ENCODE peak calls at places on chromosomes 3 and 15, in six cellular contexts. G is stomach, W is upper lobe of left lung, L is adrenal gland, I is A549, U is uterus. V is an unnamed sample.

GRCh38 chr3:3573341-3573740 is 225.9 kb upstream of the LRRN1 start:
- DNase-seq in L (no peak), G (no peak), I (no peak), U (no peak), W (no peak), V (no peak)

GRCh38 chr3:129938140-129938930 is 36.2 kb upstream of the TRH start:
- DNase-seq in L (no peak), I (no peak), U (no peak), W (no peak), G (no peak), V (no peak)

GRCh38 chr3:42080452-42080872 is 10.7 kb upstream of the TRAK1 start:
- DNase-seq in G (peak), I (peak), W (peak), L (peak), U (no peak), V (no peak)

GRCh38 chr15:58410353-58410752 is 21.4 kb upstream of the LIPC start:
- DNase-seq in I (no peak), U (no peak), L (no peak), G (no peak), W (no peak), V (no peak)

GRCh38 chr3:146640955-146641867 is 36.1 kb upstream of the PLSCR5 start:
- DNase-seq in G (no peak), U (no peak), I (peak), W (no peak), L (no peak), V (no peak)

GRCh38 chr3:48919215-48920138 is 835 bp downstream of the ARIH2 start:
- DNase-seq in I (peak), G (peak), L (peak), W (peak), U (no peak), V (no peak)

GRCh38 chr3:58529516-58530353 is 7.3 kb downstream of the ACOX2 start:
- DNase-seq in U (no peak), L (no peak), I (no peak), G (no peak), W (no peak), V (no peak)

GRCh38 chr3:14806641-14807263 is 12.0 kb upstream of the FGD5 start:
- DNase-seq in I (no peak), W (peak), G (no peak), L (no peak), U (no peak), V (no peak)

GRCh38 chr3:107235193-107235922 is 141.9 kb upstream of the CCDC54 start:
- DNase-seq in I (no peak), L (no peak), W (no peak), G (no peak), U (no peak), V (no peak)

GRCh38 chr3:195909294-195909644 is 918 bp upstream of the TNK2 start:
- DNase-seq in U (no peak), I (peak), L (no peak), W (no peak), G (no peak), V (no peak)

GRCh38 chr3:101827211-101828174 is 21.8 kb upstream of the NFKBIZ start:
- DNase-seq in L (peak), G (peak), I (no peak), U (peak), W (peak), V (peak)

GRCh38 chr3:161253711-161254110 is 32.6 kb downstream of the NMD3 start:
- DNase-seq in I (no peak), W (no peak), U (no peak), G (no peak), L (no peak), V (no peak)

GRCh38 chr15:78355185-78355584 is 15.0 kb downstream of the CRABP1 start:
- DNase-seq in L (no peak), I (no peak), G (no peak), W (no peak), U (no peak), V (no peak)

GRCh38 chr3:16528581-16528993 is 15.1 kb upstream of the RFTN1 start:
- DNase-seq in W (no peak), U (no peak), G (no peak), L (no peak), I (no peak), V (no peak)

GRCh38 chr3:47469616-47470015 is 6.1 kb downstream of the SCAP start:
- DNase-seq in W (no peak), I (no peak), G (no peak), U (no peak), L (peak), V (no peak)

GRCh38 chr15:68833734-68834334 is 13.1 kb upstream of the ANP32A start:
- DNase-seq in L (no peak), G (no peak), I (no peak), U (no peak), W (no peak), V (no peak)

GRCh38 chr15:45186771-45187577 is 792 bp downstream of the SHF start:
- DNase-seq in U (no peak), I (no peak), L (no peak), W (no peak), G (no peak), V (no peak)

GRCh38 chr15:59632714-59633113 is 21.1 kb downstream of the GCNT3 start:
- DNase-seq in I (peak), G (no peak), W (no peak), L (no peak), U (no peak), V (no peak)

GRCh38 chr15:86854186-86854585 is 774.5 kb downstream of the AGBL1 start:
- DNase-seq in W (no peak), G (no peak), L (no peak), U (no peak), I (no peak), V (no peak)

GRCh38 chr15:66997212-66997611 is 68.2 kb upstream of the SMAD3 start:
- DNase-seq in L (no peak), I (no peak), W (no peak), G (no peak), U (no peak), V (no peak)

GRCh38 chr15:29969587-29970401 is 113.0 kb upstream of the GOLGA8J start:
- DNase-seq in G (no peak), L (no peak), W (no peak), I (no peak), U (no peak), V (no peak)

GRCh38 chr15:29972051-29972450 is 110.7 kb upstream of the GOLGA8J start:
- DNase-seq in W (no peak), L (no peak), U (no peak), G (no peak), I (no peak), V (no peak)

GRCh38 chr15:29962404-29962803 is 120.4 kb upstream of the GOLGA8J start:
- DNase-seq in W (no peak), I (no peak), G (no peak), U (no peak), L (no peak), V (no peak)

GRCh38 chr15:29970402-29970695 is 112.4 kb upstream of the GOLGA8J start:
- DNase-seq in W (no peak), I (peak), G (no peak), L (no peak), U (no peak), V (no peak)

DNA sequence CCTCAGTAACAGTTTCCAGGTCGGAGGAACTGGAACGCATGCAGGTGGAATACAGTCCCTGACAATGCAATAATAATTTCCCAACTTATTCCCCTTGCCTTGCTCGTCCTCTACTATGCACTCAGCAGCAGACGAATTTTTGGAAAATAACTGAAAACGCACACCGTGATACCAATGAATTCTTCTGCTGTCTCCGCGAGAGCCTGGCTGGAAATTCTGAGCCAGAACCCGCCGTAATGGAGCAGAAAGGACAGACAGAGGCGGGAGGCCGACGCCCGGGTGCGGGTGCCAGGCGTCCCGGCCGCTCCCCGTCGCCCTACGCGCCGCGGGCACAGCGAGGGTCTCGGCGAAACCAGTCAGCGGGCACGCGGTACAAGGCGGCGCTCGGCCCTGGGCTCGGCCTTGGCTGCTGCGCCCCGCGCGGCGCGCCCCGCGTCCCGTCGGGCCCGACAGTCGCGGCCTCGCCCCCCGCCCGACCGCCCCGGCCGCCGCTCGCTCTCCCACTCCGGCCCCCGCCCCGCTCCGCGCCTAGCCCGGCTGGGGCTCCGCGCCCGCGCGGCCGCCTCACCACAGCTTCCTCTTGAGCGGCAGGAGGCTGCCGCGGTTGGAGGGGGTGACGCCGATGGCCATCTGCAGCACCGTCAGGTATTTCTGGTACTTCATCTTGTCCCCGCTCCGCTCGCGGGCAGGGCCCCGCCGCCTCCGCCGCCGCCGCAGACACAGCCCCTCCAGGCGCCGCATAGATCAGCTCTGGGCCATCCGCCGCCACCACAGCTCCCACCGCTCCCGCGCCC is 114.5 kb upstream of the GOLGA8J start:
- DNase-seq in I (peak), U (no peak), L (no peak), W (no peak), G (no peak), V (no peak)
- H3K4me3 ChIP-seq in I (peak), U (peak), L (no peak), W (peak), G (peak), V (peak)

DNA sequence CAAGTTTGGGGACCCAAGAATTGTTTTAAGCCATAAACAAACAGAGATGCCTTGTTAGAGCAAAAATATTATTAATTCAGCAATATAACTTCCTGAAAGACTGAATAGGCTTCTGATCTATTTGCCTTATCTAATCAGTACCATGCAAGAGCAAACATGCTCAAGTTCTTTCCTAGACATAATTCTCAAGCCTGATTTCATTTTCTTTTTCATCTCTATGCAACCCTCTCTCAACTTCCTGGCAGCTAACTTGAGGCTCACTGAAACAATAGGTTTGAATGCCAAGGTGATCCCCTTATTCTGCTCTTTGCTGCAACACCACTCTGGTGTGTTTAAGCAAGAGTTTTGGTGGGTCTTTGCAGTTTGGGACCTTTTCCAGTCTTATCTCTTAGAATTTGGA is 230.9 kb upstream of the CD96 start:
- DNase-seq in U (no peak), L (no peak), I (no peak), G (no peak), W (no peak), V (no peak)
- H3K27ac ChIP-seq in U (no peak), L (no peak), I (no peak), G (peak), W (no peak), V (no peak)

GRCh38 chr15:35911052-35911780 is 365.3 kb upstream of the DPH6 start:
- DNase-seq in I (no peak), U (no peak), W (no peak), L (no peak), G (peak), V (no peak)
- TF ChIP-seq POLR2A in I (no peak), U (no peak), W (no peak), L (no peak), G (no peak), V (no peak)

GRCh38 chr3:189239616-189240015 is 67.8 kb downstream of the TPRG1 start:
- DNase-seq in G (no peak), W (no peak), I (no peak), U (no peak), L (no peak), V (no peak)
- H3K4me3 ChIP-seq in G (no peak), W (no peak), I (no peak), U (no peak), L (no peak), V (no peak)

GRCh38 chr3:194205675-194206133 is 69.8 kb downstream of the HES1 start:
- DNase-seq in L (no peak), U (no peak), G (no peak), W (peak), I (no peak), V (no peak)
- H3K27ac ChIP-seq in L (peak), U (no peak), G (no peak), W (peak), I (no peak), V (peak)

GRCh38 chr15:43879386-43880355 is 52.9 kb downstream of the WDR76 start:
- DNase-seq in W (no peak), G (no peak), U (no peak), I (no peak), L (no peak), V (no peak)
- TF ChIP-seq POLR2A in W (no peak), G (no peak), U (no peak), I (no peak), L (no peak), V (no peak)

DNA sequence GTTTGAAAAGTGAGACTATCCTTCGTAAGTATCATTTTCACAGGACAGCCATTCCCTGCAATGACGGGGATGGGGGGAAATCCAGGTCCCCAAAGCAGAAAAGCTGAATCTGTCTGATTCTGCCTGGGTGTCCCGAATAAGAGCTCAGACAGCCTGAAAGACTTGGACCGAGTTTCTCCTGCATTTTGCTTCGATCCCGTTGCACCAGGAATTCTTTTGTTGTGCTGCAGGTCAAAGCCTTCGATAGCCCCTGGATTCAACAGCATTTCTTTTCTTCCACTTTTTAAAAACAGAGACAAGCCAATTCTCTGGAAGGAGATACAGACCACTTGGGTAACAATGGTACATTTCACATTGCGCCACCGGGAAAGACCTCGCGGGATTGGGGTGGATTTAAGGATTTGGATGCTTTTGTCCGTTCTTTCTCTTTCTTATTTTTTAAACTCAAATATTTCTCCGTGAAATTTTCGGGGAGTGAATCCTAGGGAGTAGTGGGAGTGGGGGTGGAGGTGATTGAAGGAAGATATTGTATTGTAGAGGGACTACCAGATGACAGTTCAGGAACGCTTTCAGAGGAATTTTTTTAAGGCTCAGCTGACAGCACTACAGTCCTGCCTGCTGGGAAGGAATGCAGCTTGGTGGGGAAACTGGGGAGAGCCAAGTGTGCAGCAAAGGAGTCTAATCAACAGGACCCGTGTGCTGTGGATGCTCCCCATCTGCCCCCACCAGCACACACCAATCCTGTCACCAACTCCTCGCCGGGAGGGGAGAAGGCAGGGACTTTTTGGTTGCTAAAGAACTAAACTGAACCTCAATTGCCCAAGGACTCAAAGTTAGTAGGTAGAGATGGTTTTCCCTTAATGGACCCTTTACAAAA is 2.6 kb downstream of the SLITRK3 start:
- DNase-seq in U (no peak), W (no peak), I (no peak), L (no peak), G (no peak), V (no peak)
- H3K4me3 ChIP-seq in U (peak), W (peak), I (peak), L (no peak), G (peak), V (peak)

V was measured in esophagus squamous epithelium.